ENCODE peak calls at places on chromosomes 4 and X, in five cellular contexts. G is IMR-90, R is H9, H is mesenchymal stem cell, S is neuronal stem cell. P is an unnamed sample.

GRCh38 chrX:97895751-97896150 is 1012.0 kb downstream of the RPA4 start:
- DNase-seq in G (peak; percentile 32), S (no peak), R (no peak), H (no peak), P (no peak)

GRCh38 chr4:86653237-86653865 is 59.2 kb downstream of the PTPN13 start:
- DNase-seq in H (no peak), S (no peak), R (no peak), G (no peak), P (peak; percentile 34)

GRCh38 chr4:102564399-102564921 is 63.3 kb downstream of the NFKB1 start:
- DNase-seq in H (peak; percentile 44), G (peak; percentile 81), S (no peak), R (no peak), P (no peak)

GRCh38 chr4:2009651-2010233 is 968 bp upstream of the NELFA start:
- DNase-seq in S (no peak), G (peak; percentile 45), H (peak; percentile 85), R (peak; percentile 67), P (peak; percentile 79)

GRCh38 chrX:1481636-1482529 is 29.2 kb upstream of the ASMTL start:
- DNase-seq in R (peak; percentile 81), G (peak; percentile 76), S (no peak), H (peak; percentile 89), P (peak; percentile 94)

GRCh38 chrX:19814240-19814639 is 73.2 kb downstream of the SH3KBP1 start:
- DNase-seq in H (no peak), S (no peak), R (peak; percentile 68), G (no peak), P (peak; percentile 75)

GRCh38 chr4:112889619-112890294 is 159.7 kb upstream of the ANK2 start:
- DNase-seq in G (peak; percentile 6), H (peak; percentile 80), R (no peak), S (no peak), P (no peak)

GRCh38 chr4:4694812-4695211 is 153.0 kb upstream of the STX18 start:
- DNase-seq in G (no peak), S (no peak), H (no peak), R (no peak), P (no peak)

GRCh38 chr4:140969296-140969695 is 164.0 kb downstream of the RNF150 start:
- DNase-seq in G (no peak), R (no peak), S (no peak), H (no peak), P (no peak)

GRCh38 chrX:13131511-13132137 is 87.2 kb upstream of the FAM9C start:
- DNase-seq in H (peak; percentile 79), R (peak; percentile 36), S (no peak), G (no peak), P (peak; percentile 44)

GRCh38 chr4:78634011-78634664 is 82.6 kb downstream of the ANXA3 start:
- DNase-seq in S (no peak), G (no peak), H (peak; percentile 36), R (no peak), P (no peak)

GRCh38 chr4:94639298-94639697 is 118.5 kb upstream of the BMPR1B start:
- DNase-seq in R (no peak), H (no peak), S (no peak), G (no peak), P (no peak)

GRCh38 chr4:8188743-8189550 is 10.1 kb upstream of the SH3TC1 start:
- DNase-seq in S (no peak), R (no peak), H (no peak), G (no peak), P (no peak)

GRCh38 chr4:96955226-96955625 is 1115.3 kb downstream of the PDHA2 start:
- DNase-seq in G (no peak), R (no peak), H (no peak), S (no peak), P (no peak)

GRCh38 chr4:7890635-7891393 is 48.8 kb downstream of the AFAP1 start:
- DNase-seq in S (no peak), H (peak; percentile 64), R (no peak), G (peak; percentile 92), P (peak; percentile 67)

GRCh38 chr4:37648084-37648817 is 37.9 kb downstream of the RELL1 start:
- DNase-seq in R (peak; percentile 60), G (peak; percentile 96), H (peak; percentile 97), S (no peak), P (peak; percentile 93)

GRCh38 chrX:28997716-28998115 is 410.5 kb downstream of the IL1RAPL1 start:
- DNase-seq in R (no peak), S (no peak), G (peak; percentile 88), H (peak; percentile 54), P (no peak)

GRCh38 chr4:183571350-183572076 is 66.7 kb downstream of the ING2 start:
- DNase-seq in H (peak; percentile 77), R (no peak), S (no peak), G (peak; percentile 52), P (peak; percentile 60)

GRCh38 chrX:65607070-65607742 is 60.2 kb upstream of the MSN start:
- DNase-seq in R (no peak), S (no peak), H (peak; percentile 39), G (peak; percentile 42), P (no peak)

GRCh38 chr4:2241003-2241402 is 918 bp downstream of the HAUS3 start:
- DNase-seq in S (no peak), R (no peak), G (no peak), H (no peak), P (no peak)

GRCh38 chr4:15303052-15303641 is 124.7 kb upstream of the C1QTNF7 start:
- DNase-seq in G (peak; percentile 80), H (peak; percentile 96), S (no peak), R (no peak), P (no peak)

GRCh38 chrX:151725338-151725614 is 9.3 kb upstream of the CNGA2 start:
- DNase-seq in H (no peak), S (no peak), R (no peak), G (no peak), P (no peak)

GRCh38 chr4:1792832-1793495 is at the start of gene FGFR3:
- DNase-seq in G (no peak), H (peak; percentile 11), R (peak; percentile 86), S (peak; percentile 58), P (peak; percentile 90)

GRCh38 chr4:124060261-124060918 is 652.1 kb downstream of the ANKRD50 start:
- DNase-seq in S (no peak), H (peak; percentile 56), G (peak; percentile 49), R (no peak), P (no peak)

GRCh38 chrX:55160685-55161552 is 59.2 kb upstream of the PAGE5 start:
- DNase-seq in H (peak; percentile 90), G (peak; percentile 84), S (peak; percentile 83), R (peak; percentile 87), P (peak; percentile 92)
- H2BK120ac ChIP-seq in H (peak overlapping the region; percentile 34), G (peak overlapping the region; percentile 55), S (no peak overlapping the region), R (no peak overlapping the region), P (no peak overlapping the region)

GRCh38 chr4:139630991-139631390 is 34.6 kb upstream of the MGST2 start:
- DNase-seq in G (no peak), S (peak; percentile 49), R (no peak), H (no peak), P (peak; percentile 46)
- H2BK120ac ChIP-seq in G (no peak overlapping the region), S (no peak overlapping the region), R (no peak overlapping the region), H (no peak overlapping the region), P (no peak overlapping the region)

GRCh38 chrX:103398321-103398937 is 22.1 kb downstream of the BEX3 start:
- DNase-seq in S (no peak), G (peak; percentile 86), R (no peak), H (peak; percentile 86), P (no peak)
- H2BK120ac ChIP-seq in S (no peak overlapping the region), G (peak overlapping the region; percentile 98), R (no peak overlapping the region), H (peak overlapping the region; percentile 89), P (no peak overlapping the region)

GRCh38 chr4:54861201-54861600 is 203.4 kb downstream of the KIT start:
- DNase-seq in R (no peak), G (no peak), H (no peak), S (no peak), P (no peak)
- H2BK120ac ChIP-seq in R (no peak overlapping the region), G (no peak overlapping the region), H (no peak overlapping the region), S (no peak overlapping the region), P (no peak overlapping the region)

GRCh38 chrX:122241959-122242358 is 942.1 kb upstream of the GRIA3 start:
- DNase-seq in G (no peak), S (no peak), R (peak; percentile 48), H (no peak), P (no peak)

GRCh38 chrX:122244080-122244479 is 940.0 kb upstream of the GRIA3 start:
- DNase-seq in S (no peak), R (no peak), H (no peak), G (no peak), P (no peak)

GRCh38 chrX:122238801-122239200 is 945.3 kb upstream of the GRIA3 start:
- DNase-seq in G (no peak), S (no peak), R (no peak), H (no peak), P (no peak)
- H2BK120ac ChIP-seq in G (no peak overlapping the region), S (no peak overlapping the region), R (no peak overlapping the region), H (no peak overlapping the region), P (no peak overlapping the region)

DNA sequence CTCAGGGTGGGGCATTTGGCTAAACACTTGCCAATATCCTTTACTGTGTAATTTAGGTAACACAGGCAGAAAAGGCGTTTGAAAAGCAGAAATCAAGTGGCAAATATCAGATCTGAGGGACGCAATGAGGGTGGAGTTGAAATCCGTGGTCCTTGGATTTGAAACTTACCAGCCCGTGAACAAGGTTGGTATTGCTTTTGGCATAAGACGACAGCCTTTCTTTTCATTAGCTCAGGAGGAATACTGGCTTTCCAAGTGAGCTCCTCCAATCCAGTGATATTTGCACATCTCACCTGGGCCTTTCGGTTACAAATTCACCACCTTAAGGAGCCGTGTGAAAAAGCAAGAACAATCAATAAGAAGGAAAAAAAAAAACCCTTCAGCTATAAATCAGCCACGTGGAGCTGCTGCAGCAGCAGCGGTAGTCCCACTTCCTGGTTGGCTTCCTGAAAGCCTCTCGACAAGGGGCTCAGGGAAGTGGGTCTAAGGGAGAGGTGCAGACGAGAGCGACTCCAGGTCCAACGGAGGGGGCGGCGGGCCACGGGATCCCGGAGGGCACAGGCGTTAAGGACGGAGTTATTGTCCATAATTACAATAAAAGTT is 717 bp upstream of the GALNT7 start:
- DNase-seq in S (no peak), R (peak; percentile 66), H (peak; percentile 53), G (peak; percentile 30), P (peak; percentile 81)
- H2BK120ac ChIP-seq in S (peak overlapping the region; percentile 9), R (no peak overlapping the region), H (no peak overlapping the region), G (peak overlapping the region; percentile 66), P (peak overlapping the region; percentile 34)

GRCh38 chrX:154541896-154542722 is 4.5 kb downstream of the G6PD start:
- DNase-seq in H (peak; percentile 91), R (no peak), S (no peak), G (peak; percentile 94), P (peak; percentile 63)
- H2BK120ac ChIP-seq in H (peak overlapping the region; percentile 85), R (no peak overlapping the region), S (no peak overlapping the region), G (peak overlapping the region; percentile 100), P (no peak overlapping the region)

GRCh38 chr4:62495039-62495438 is 1294.9 kb downstream of the ADGRL3 start:
- DNase-seq in S (no peak), R (no peak), H (no peak), G (no peak), P (no peak)
- H2BK120ac ChIP-seq in S (no peak overlapping the region), R (no peak overlapping the region), H (no peak overlapping the region), G (no peak overlapping the region), P (no peak overlapping the region)